ENCODE peak calls at places on chromosomes 13 and 19, in five cellular contexts. W, B, C, Q and R are unnamed samples.

GRCh38 chr13:30398601-30399072 is 23.7 kb upstream of the UBE2L5 start:
- DNase-seq in Q (no peak), C (no peak), W (no peak), B (no peak), R (no peak)

GRCh38 chr19:55353803-55354697 is 469 bp downstream of the COX6B2 start:
- DNase-seq in C (peak), Q (peak), B (peak), W (peak), R (peak)

GRCh38 chr19:55703790-55704215 is 28.8 kb downstream of the EPN1 start:
- DNase-seq in W (peak), B (no peak), C (peak), Q (peak), R (peak)

GRCh38 chr13:21557995-21558394 is 46.0 kb downstream of the MICU2 start:
- DNase-seq in W (no peak), B (no peak), C (no peak), Q (no peak), R (no peak)

GRCh38 chr19:7188682-7189629 is 105.3 kb downstream of the INSR start:
- DNase-seq in W (no peak), C (no peak), B (no peak), Q (no peak), R (no peak)

GRCh38 chr13:39385621-39386231 is 217.3 kb downstream of the LHFPL6 start:
- DNase-seq in Q (no peak), C (no peak), W (no peak), B (peak), R (no peak)

GRCh38 chr19:50272263-50272897 is 56.8 kb downstream of the KCNC3 start:
- DNase-seq in C (no peak), B (no peak), W (no peak), Q (no peak), R (no peak)

GRCh38 chr13:51865838-51866237 is 4.1 kb downstream of the CCDC70 start:
- DNase-seq in Q (no peak), C (no peak), W (no peak), B (no peak), R (no peak)

GRCh38 chr13:43195112-43195511 is 171.7 kb downstream of the DNAJC15 start:
- DNase-seq in B (no peak), Q (no peak), W (no peak), C (no peak), R (no peak)